ENCODE peak calls at places on chromosomes 1 and 21, in six cellular contexts. S is activated CD4-positive, alpha-beta T cell treated with anti-CD3 and anti-CD28 coated beads for 1 hour; P is aorta; X is EL; C is fibroblast of the conjunctiva; N is Peyer's patch. R is an unnamed sample.

GRCh38 chr1:150514260-150514659 is 1.3 kb upstream of the FALEC start:
- DNase-seq in S (no peak), P (no peak), X (no peak), C (no peak), N (no peak), R (no peak)

GRCh38 chr1:229091721-229092136 is 179.2 kb upstream of the RAB4A start:
- DNase-seq in S (no peak), P (peak), X (no peak), C (no peak), N (no peak), R (no peak)

GRCh38 chr21:36909901-36910561 is 56.4 kb downstream of the HLCS start:
- DNase-seq in S (no peak), P (no peak), X (peak), C (peak), N (no peak), R (no peak)

GRCh38 chr1:5847013-5847654 is 145.1 kb downstream of the NPHP4 start:
- DNase-seq in S (no peak), P (no peak), X (no peak), C (no peak), N (no peak), R (no peak)

GRCh38 chr21:44350773-44351481 is 2.5 kb upstream of the TRPM2 start:
- DNase-seq in S (no peak), P (no peak), X (no peak), C (no peak), N (no peak), R (no peak)

GRCh38 chr1:209335090-209335692 is 248.3 kb upstream of the CAMK1G start:
- DNase-seq in S (no peak), P (no peak), X (peak), C (no peak), N (no peak), R (peak)

GRCh38 chr1:118151312-118151937 is 33.6 kb downstream of the SPAG17 start:
- DNase-seq in S (no peak), P (peak), X (peak), C (peak), N (peak), R (peak)

GRCh38 chr1:110393286-110393685 is 2.5 kb upstream of the SLC16A4 start:
- DNase-seq in S (no peak), P (no peak), X (no peak), C (no peak), N (no peak), R (no peak)

GRCh38 chr1:8922962-8923361 is 22.7 kb upstream of the CA6 start:
- DNase-seq in S (no peak), P (no peak), X (no peak), C (no peak), N (no peak), R (no peak)

GRCh38 chr21:19048088-19048672 is 644.6 kb upstream of the TMPRSS15 start:
- DNase-seq in S (no peak), P (no peak), X (no peak), C (no peak), N (no peak), R (no peak)

GRCh38 chr1:163357378-163357777 is 35.6 kb downstream of the NUF2 start:
- DNase-seq in S (no peak), P (no peak), X (peak), C (no peak), N (no peak), R (no peak)

GRCh38 chr1:61085191-61086086 is 3.1 kb downstream of the NFIA start:
- DNase-seq in S (no peak), P (no peak), X (no peak), C (no peak), N (no peak), R (no peak)